ENCODE peak calls at places on chromosomes 3 and 15, in ten cellular contexts. P is fibroblast of pulmonary artery; O is Caco-2; K is astrocyte of the cerebellum; F is HFFc6; A is epithelial cell of esophagus; G is GM23338; R is glutamatergic neuron; M is CD4-positive, alpha-beta T cell; V is CD8-positive, alpha-beta T cell. X is an unnamed sample.

GRCh38 chr3:52270252-52270754 is 8.1 kb downstream of the WDR82 start:
- DNase-seq in P (no peak), O (no peak), K (no peak), F (no peak), A (no peak), G (no peak), R (no peak), M (no peak), V (no peak), X (no peak)

GRCh38 chr15:65033659-65034269 is 4.3 kb upstream of the MTFMT start:
- DNase-seq in P (peak; percentile 63), O (peak; percentile 61), K (no peak), F (peak; percentile 50), A (peak; percentile 63), G (peak; percentile 66), R (no peak), M (no peak), V (no peak), X (no peak)

GRCh38 chr3:42600958-42601675 is 631 bp downstream of the NKTR start:
- DNase-seq in P (peak; percentile 64), O (peak; percentile 63), K (peak; percentile 20), F (peak; percentile 77), A (peak; percentile 71), G (peak; percentile 82), R (no peak), M (peak; percentile 57), V (peak; percentile 53), X (no peak)

GRCh38 chr3:179297971-179298725 is 24.7 kb upstream of the ZNF639 start:
- DNase-seq in P (peak; percentile 66), O (no peak), K (no peak), F (no peak), A (no peak), G (no peak), R (no peak), M (no peak), V (no peak), X (no peak)

GRCh38 chr3:184716652-184717607 is 5.1 kb upstream of the MAGEF1 start:
- DNase-seq in P (peak; percentile 57), O (no peak), K (peak; percentile 22), F (peak; percentile 45), A (peak; percentile 66), G (peak; percentile 67), R (no peak), M (no peak), V (no peak), X (peak; percentile 45)

GRCh38 chr3:186886202-186886820 is 43.8 kb downstream of the ADIPOQ start:
- DNase-seq in P (no peak), O (no peak), K (no peak), F (no peak), A (no peak), G (peak; percentile 6), R (no peak), M (no peak), V (no peak), X (no peak)

GRCh38 chr3:20575153-20575552 is 389.1 kb upstream of the SGO1 start:
- DNase-seq in P (peak; percentile 74), O (no peak), K (no peak), F (peak; percentile 92), A (peak; percentile 43), G (no peak), R (no peak), M (no peak), V (no peak), X (no peak)

GRCh38 chr3:134650431-134651346 is at the start of gene KY:
- DNase-seq in P (peak; percentile 47), O (no peak), K (no peak), F (no peak), A (peak; percentile 50), G (peak; percentile 77), R (peak; percentile 69), M (no peak), V (no peak), X (peak; percentile 37)

GRCh38 chr3:160618363-160618762 is 53.0 kb upstream of the KPNA4 start:
- DNase-seq in P (no peak), O (no peak), K (no peak), F (no peak), A (peak; percentile 52), G (no peak), R (no peak), M (no peak), V (no peak), X (no peak)

GRCh38 chr3:66017084-66017990 is 21.4 kb downstream of the MAGI1 start:
- DNase-seq in P (no peak), O (no peak), K (no peak), F (no peak), A (no peak), G (no peak), R (no peak), M (no peak), V (no peak), X (no peak)

GRCh38 chr15:85541744-85542143 is 161.3 kb downstream of the AKAP13 start:
- DNase-seq in P (no peak), O (no peak), K (no peak), F (no peak), A (peak; percentile 31), G (no peak), R (no peak), M (no peak), V (no peak), X (no peak)

GRCh38 chr3:183117046-183117445 is 17.8 kb upstream of the MCCC1 start:
- DNase-seq in P (no peak), O (no peak), K (no peak), F (no peak), A (peak; percentile 30), G (no peak), R (no peak), M (no peak), V (no peak), X (no peak)

GRCh38 chr3:54909236-54909635 is 18.6 kb downstream of the LRTM1 start:
- DNase-seq in P (no peak), O (no peak), K (no peak), F (no peak), A (no peak), G (no peak), R (no peak), M (no peak), V (no peak), X (no peak)

GRCh38 chr15:47066386-47066785 is 650.9 kb upstream of the SEMA6D start:
- DNase-seq in P (no peak), O (no peak), K (no peak), F (no peak), A (no peak), G (no peak), R (no peak), M (no peak), V (no peak), X (no peak)

DNA sequence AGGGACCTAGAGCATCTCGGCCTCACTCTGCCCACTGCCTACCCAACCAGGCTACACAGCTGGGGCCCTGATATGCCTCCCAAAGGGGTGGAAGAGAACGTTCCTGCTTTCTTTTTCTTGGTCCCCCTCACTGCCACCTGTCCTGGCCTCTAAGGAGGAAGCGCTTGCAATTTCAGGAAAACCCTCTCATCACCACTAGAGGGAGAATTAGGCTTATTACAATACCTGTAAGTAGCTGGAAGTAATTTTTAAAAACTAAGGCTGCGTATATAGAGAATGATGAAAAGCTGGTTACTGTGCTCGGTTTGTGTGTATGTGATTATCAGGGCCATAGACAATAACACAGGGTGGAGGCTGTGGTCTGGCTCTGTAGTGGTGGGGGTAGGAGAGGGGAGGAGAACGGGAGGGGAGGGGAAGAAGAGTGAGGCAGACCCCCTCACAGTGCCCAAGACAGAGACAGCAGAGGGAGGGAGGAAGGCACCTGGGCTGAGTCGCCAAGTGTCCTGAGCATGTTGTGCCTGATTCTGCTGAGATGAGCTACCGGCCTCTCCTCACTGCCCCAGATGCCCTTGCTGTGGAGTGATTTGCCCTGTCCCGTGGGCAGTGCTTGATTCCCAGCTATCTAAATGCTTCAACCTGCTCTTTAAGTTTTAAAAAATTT is 3.3 kb downstream of the GABRG3 start:
- DNase-seq in P (peak; percentile 21), O (no peak), K (peak; percentile 11), F (no peak), A (peak; percentile 37), G (peak; percentile 87), R (no peak), M (no peak), V (no peak), X (no peak)
- TF ChIP-seq CTCF in P (peak; percentile 27), O (peak; percentile 39), K (peak; percentile 61), F (peak; percentile 63), A (peak; percentile 52), G (peak; percentile 91), R (peak; percentile 75), M (no peak), V (no peak), X (peak; percentile 72)

GRCh38 chr15:33608714-33609113 is 297.9 kb downstream of the RYR3 start:
- DNase-seq in P (no peak), O (no peak), K (no peak), F (no peak), A (peak; percentile 24), G (peak; percentile 66), R (no peak), M (no peak), V (no peak), X (peak; percentile 5)
- TF ChIP-seq CTCF in P (peak; percentile 8), O (peak; percentile 18), K (peak; percentile 45), F (peak; percentile 73), A (peak; percentile 40), G (peak; percentile 72), R (no peak), M (no peak), V (no peak), X (peak; percentile 53)

DNA sequence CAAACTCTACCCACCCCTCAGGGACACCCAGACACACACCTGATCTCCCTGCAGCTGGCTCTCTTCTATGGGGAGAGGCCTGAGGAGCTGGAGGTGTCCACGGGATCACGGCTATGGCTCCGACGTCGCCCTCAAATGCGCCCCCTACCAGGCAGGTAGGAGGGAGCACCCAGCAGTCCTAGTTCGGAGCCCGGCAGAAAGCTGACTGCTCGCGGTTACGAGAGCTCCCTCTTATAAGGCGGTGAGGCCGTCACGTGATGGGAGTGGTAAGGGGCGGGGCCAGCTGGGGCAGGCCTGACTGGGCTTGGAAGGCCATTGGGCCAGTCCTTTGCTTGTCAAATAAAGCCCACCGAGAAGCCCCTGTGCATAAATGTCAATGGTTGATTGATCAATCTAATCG is at the start of gene PRR20G:
- DNase-seq in P (no peak), O (no peak), K (no peak), F (no peak), A (no peak), G (peak; percentile 53), R (no peak), M (no peak), V (no peak), X (no peak)
- TF ChIP-seq CTCF in P (no peak), O (no peak), K (no peak), F (no peak), A (no peak), G (peak; percentile 18), R (no peak), M (no peak), V (no peak), X (no peak)

DNA sequence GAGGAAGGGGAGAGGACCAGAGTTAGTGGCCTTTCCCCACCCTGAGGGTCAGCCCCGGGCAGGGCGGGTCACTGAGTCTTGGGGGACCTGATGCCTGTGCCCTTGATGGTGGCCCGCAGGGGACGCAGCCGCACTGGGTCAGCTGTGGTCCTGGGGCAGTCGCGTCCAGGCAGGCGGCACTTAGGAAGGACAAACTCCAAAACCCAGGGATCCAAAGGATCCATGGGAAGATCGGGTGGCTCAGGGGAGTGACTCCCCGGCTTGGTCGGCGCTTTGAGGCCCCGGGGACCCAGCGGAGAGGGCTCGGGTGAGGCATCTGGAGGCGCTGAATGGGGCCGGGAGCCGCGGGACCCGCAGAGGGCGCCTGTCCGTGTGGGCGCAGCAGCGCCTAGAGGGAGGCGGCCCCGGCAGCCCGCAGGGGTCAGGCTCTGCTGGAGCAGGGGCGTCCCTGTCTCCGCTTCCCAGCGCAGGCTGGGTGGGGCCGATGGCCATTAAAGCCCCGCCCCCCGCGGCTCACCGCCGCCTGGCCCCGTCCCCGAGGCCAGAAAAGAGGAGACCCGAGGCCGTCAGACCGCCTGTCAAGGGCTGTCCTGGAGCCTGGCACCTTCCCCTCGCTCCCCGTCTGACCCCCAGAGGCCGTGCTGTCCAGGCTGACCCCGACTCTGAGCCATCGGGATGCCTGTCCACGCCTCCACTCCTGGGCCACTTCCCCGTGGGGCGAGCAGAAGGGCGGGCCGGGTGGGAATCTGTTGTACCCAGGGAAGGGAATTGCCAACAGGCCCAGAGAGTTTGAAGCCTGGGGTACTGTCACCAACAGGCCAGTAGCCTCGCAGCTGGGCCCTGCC is 17.4 kb downstream of the CIDEC start:
- DNase-seq in P (peak; percentile 36), O (no peak), K (no peak), F (peak; percentile 31), A (no peak), G (peak; percentile 84), R (peak; percentile 79), M (no peak), V (peak; percentile 27), X (peak; percentile 63)
- TF ChIP-seq CTCF in P (peak; percentile 3), O (peak; percentile 38), K (peak; percentile 5), F (peak; percentile 72), A (no peak), G (peak; percentile 28), R (no peak), M (no peak), V (no peak), X (peak; percentile 51)